ENCODE peak calls at places on chromosome 1, in eight cellular contexts. N, O, M, D, R, Z, A and J are unnamed samples.

GRCh38 chr1:205481629-205482071 is 22.8 kb upstream of the CDK18 start:
- DNase-seq in N (no peak), O (peak; percentile 57), M (no peak), D (no peak), R (no peak), Z (no peak), A (no peak), J (no peak)

GRCh38 chr1:35264861-35265260 is 3.6 kb upstream of the ZMYM4 start:
- DNase-seq in N (no peak), O (peak; percentile 72), M (peak; percentile 68), D (peak; percentile 53), R (no peak), Z (peak; percentile 81), A (no peak), J (no peak)

GRCh38 chr1:43147625-43148319 is 24.3 kb downstream of the EBNA1BP2 start:
- DNase-seq in N (peak; percentile 92), O (peak; percentile 65), M (peak; percentile 86), D (peak; percentile 77), R (peak; percentile 63), Z (peak; percentile 82), A (peak; percentile 93), J (peak; percentile 60)

GRCh38 chr1:219220945-219221344 is 47.3 kb downstream of the LYPLAL1 start:
- DNase-seq in N (no peak), O (peak; percentile 5), M (no peak), D (no peak), R (no peak), Z (no peak), A (no peak), J (no peak)

GRCh38 chr1:85366391-85366790 is 90.0 kb upstream of the BCL10 start:
- DNase-seq in N (no peak), O (peak; percentile 91), M (no peak), D (no peak), R (no peak), Z (peak; percentile 85), A (no peak), J (no peak)

GRCh38 chr1:8567146-8567545 is 249.2 kb downstream of the SLC45A1 start:
- DNase-seq in N (no peak), O (peak; percentile 29), M (no peak), D (no peak), R (no peak), Z (no peak), A (no peak), J (no peak)

GRCh38 chr1:22317231-22317919 is 134.3 kb upstream of the ZBTB40 start:
- DNase-seq in N (no peak), O (peak; percentile 16), M (no peak), D (peak; percentile 9), R (no peak), Z (peak; percentile 20), A (peak; percentile 40), J (no peak)

GRCh38 chr1:16020325-16020724 is 1.5 kb upstream of the CLCNKA start:
- DNase-seq in N (no peak), O (no peak), M (no peak), D (no peak), R (peak; percentile 48), Z (no peak), A (no peak), J (no peak)

GRCh38 chr1:12342261-12343003 is 112.6 kb downstream of the VPS13D start:
- DNase-seq in N (no peak), O (no peak), M (no peak), D (no peak), R (no peak), Z (no peak), A (no peak), J (no peak)

GRCh38 chr1:178702141-178702540 is 22.9 kb upstream of the RALGPS2 start:
- DNase-seq in N (no peak), O (peak; percentile 77), M (no peak), D (no peak), R (no peak), Z (peak; percentile 77), A (no peak), J (no peak)

GRCh38 chr1:7366286-7366954 is 404.7 kb upstream of the VAMP3 start:
- DNase-seq in N (no peak), O (no peak), M (no peak), D (no peak), R (peak; percentile 54), Z (no peak), A (peak; percentile 49), J (no peak)
- H3K27ac ChIP-seq in N (no peak overlapping the region), O (no peak overlapping the region), M (no peak overlapping the region), D (no peak overlapping the region), R (peak overlapping the region; percentile 86), Z (peak overlapping the region; percentile 80), A (no peak overlapping the region), J (no peak overlapping the region)

GRCh38 chr1:225878282-225878681 is 3.9 kb downstream of the TMEM63A start:
- DNase-seq in N (peak; percentile 14), O (no peak), M (no peak), D (no peak), R (no peak), Z (no peak), A (peak; percentile 41), J (no peak)
- H3K27ac ChIP-seq in N (peak overlapping the region; percentile 85), O (no peak overlapping the region), M (peak overlapping the region; percentile 95), D (peak overlapping the region; percentile 96), R (peak overlapping the region; percentile 94), Z (no peak overlapping the region), A (peak overlapping the region; percentile 45), J (peak overlapping the region; percentile 94)

DNA sequence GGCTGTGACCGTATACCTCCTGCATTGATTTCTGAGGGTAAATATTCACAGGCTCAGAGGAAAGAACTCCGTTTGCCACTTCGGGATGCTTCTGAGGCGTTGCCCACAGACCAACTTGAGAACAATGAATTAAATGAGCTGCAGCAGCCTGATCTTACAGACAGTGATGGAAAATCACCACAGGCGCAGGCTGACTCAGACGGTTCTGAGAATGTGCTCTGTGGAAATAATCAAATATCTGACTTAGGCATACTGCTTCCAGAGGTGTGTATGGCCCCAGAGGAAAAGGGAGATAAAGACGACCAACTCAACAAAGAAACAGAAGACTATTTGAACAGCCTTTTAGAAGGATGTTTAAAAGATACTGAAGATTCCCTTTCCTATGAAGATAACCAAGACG is 76.7 kb upstream of the SCCPDH start:
- DNase-seq in N (no peak), O (peak; percentile 71), M (no peak), D (no peak), R (no peak), Z (peak; percentile 46), A (no peak), J (no peak)
- H3K27ac ChIP-seq in N (no peak overlapping the region), O (peak overlapping the region; percentile 88), M (no peak overlapping the region), D (no peak overlapping the region), R (peak overlapping the region; percentile 76), Z (no peak overlapping the region), A (no peak overlapping the region), J (peak overlapping the region; percentile 82)

DNA sequence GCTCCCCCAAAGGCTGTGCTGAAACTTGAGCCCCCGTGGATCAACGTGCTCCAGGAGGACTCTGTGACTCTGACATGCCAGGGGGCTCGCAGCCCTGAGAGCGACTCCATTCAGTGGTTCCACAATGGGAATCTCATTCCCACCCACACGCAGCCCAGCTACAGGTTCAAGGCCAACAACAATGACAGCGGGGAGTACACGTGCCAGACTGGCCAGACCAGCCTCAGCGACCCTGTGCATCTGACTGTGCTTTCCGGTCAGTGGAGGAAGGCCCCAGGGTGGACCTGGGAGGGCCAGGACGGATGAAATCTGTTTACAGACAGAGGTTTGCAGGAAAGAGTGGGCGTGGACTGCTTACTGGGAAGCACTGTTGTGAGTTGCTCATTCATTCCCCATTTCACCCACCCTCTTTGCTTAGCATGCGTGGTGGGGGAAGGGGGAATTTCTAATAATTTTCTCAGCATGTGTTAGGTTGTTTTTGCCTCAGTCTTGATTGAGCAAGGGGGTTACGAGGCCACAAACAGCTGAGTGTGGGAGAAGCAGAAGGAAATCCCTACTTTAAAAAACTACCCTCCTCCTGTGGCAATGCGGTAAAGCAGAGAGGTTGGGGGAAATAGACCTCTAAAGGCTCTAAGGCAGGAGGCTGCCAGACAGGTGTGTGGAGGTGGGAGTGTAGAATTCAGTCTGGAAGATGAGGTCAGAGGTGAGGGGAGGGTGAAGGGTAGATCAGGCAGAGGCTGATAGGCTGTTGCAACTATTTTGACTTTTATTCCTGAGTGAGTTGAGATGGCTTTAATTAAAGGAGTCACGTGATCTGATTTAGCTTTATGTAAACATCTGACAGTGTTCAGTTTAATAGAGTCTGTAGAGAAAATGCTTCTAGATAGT is 1.3 kb downstream of the FCGR2A start:
- DNase-seq in N (no peak), O (peak; percentile 74), M (no peak), D (no peak), R (peak; percentile 25), Z (peak; percentile 60), A (no peak), J (no peak)
- H3K27ac ChIP-seq in N (peak overlapping the region; percentile 44), O (no peak overlapping the region), M (no peak overlapping the region), D (no peak overlapping the region), R (peak overlapping the region; percentile 40), Z (no peak overlapping the region), A (peak overlapping the region; percentile 53), J (peak overlapping the region; percentile 32)

GRCh38 chr1:3738943-3739342 is 13.3 kb upstream of the CCDC27 start:
- DNase-seq in N (no peak), O (no peak), M (no peak), D (no peak), R (no peak), Z (no peak), A (no peak), J (no peak)

GRCh38 chr1:3740752-3741151 is 11.5 kb upstream of the CCDC27 start:
- DNase-seq in N (peak; percentile 59), O (no peak), M (no peak), D (no peak), R (no peak), Z (no peak), A (peak; percentile 71), J (no peak)

GRCh38 chr1:3742439-3743298 is 9.6 kb upstream of the CCDC27 start:
- DNase-seq in N (no peak), O (peak; percentile 30), M (no peak), D (no peak), R (no peak), Z (no peak), A (no peak), J (no peak)

GRCh38 chr1:3741566-3742438 is 10.4 kb upstream of the CCDC27 start:
- DNase-seq in N (peak; percentile 47), O (no peak), M (no peak), D (no peak), R (no peak), Z (no peak), A (peak; percentile 46), J (no peak)

GRCh38 chr1:3740038-3740437 is 12.2 kb upstream of the CCDC27 start:
- DNase-seq in N (no peak), O (no peak), M (no peak), D (no peak), R (no peak), Z (no peak), A (peak; percentile 81), J (no peak)
- H3K27ac ChIP-seq in N (no peak overlapping the region), O (no peak overlapping the region), M (no peak overlapping the region), D (no peak overlapping the region), R (no peak overlapping the region), Z (no peak overlapping the region), A (no peak overlapping the region), J (no peak overlapping the region)